ENCODE peak calls at places on chromosomes 11 and 22, in five cellular contexts. T, C, E, O and N are unnamed samples.
A peak's percentile ranks its signal among the peaks of the same experiment; 100 is the strongest.

GRCh38 chr22:27245056-27245455 is 556.5 kb downstream of the MN1 start:
- DNase-seq in T (no peak), C (no peak), E (no peak), O (no peak), N (no peak)

GRCh38 chr11:119148855-119149370 is at the start of gene ABCG4:
- DNase-seq in T (no peak), C (no peak), E (no peak), O (no peak), N (peak; percentile 33)

GRCh38 chr11:8442301-8442700 is 151.7 kb downstream of the STK33 start:
- DNase-seq in T (no peak), C (no peak), E (no peak), O (no peak), N (no peak)

GRCh38 chr11:44017443-44018126 is 30.2 kb upstream of the ACCSL start:
- DNase-seq in T (peak; percentile 5), C (no peak), E (peak; percentile 15), O (no peak), N (no peak)

GRCh38 chr11:26578998-26579635 is 7.1 kb upstream of the MUC15 start:
- DNase-seq in T (no peak), C (no peak), E (no peak), O (no peak), N (no peak)

GRCh38 chr22:44365196-44365802 is 52.5 kb upstream of the SHISAL1 start:
- DNase-seq in T (no peak), C (no peak), E (no peak), O (no peak), N (no peak)

GRCh38 chr22:20021196-20022181 is 579 bp downstream of the TANGO2 start:
- DNase-seq in T (no peak), C (peak; percentile 54), E (no peak), O (no peak), N (peak; percentile 78)

GRCh38 chr11:62565100-62565802 is 8.4 kb downstream of the EEF1G start:
- DNase-seq in T (no peak), C (no peak), E (no peak), O (no peak), N (no peak)

GRCh38 chr22:47053013-47053864 is 290.8 kb downstream of the TBC1D22A start:
- DNase-seq in T (no peak), C (no peak), E (no peak), O (no peak), N (no peak)

GRCh38 chr11:46055371-46055770 is 65.9 kb downstream of the PHF21A start:
- DNase-seq in T (no peak), C (peak; percentile 86), E (no peak), O (no peak), N (no peak)

GRCh38 chr11:111913997-111914396 is 1.5 kb downstream of the HSPB2 start:
- DNase-seq in T (peak; percentile 60), C (peak; percentile 76), E (no peak), O (peak; percentile 64), N (peak; percentile 58)

GRCh38 chr11:3905080-3905953 is 49.9 kb downstream of the STIM1 start:
- DNase-seq in T (no peak), C (peak; percentile 76), E (no peak), O (no peak), N (no peak)

GRCh38 chr22:46063861-46064235 is 86.5 kb upstream of the PPARA start:
- DNase-seq in T (no peak), C (no peak), E (peak; percentile 74), O (peak; percentile 27), N (peak; percentile 73)

GRCh38 chr11:8671242-8671641 is 11.2 kb downstream of the TRIM66 start:
- DNase-seq in T (no peak), C (peak; percentile 97), E (no peak), O (no peak), N (no peak)

GRCh38 chr11:123182101-123182500 is 12.9 kb downstream of the CLMP start:
- DNase-seq in T (no peak), C (no peak), E (no peak), O (no peak), N (no peak)
- H3K27ac ChIP-seq in T (no peak overlapping the region), C (peak overlapping the region; percentile 3), E (no peak overlapping the region), O (no peak overlapping the region), N (no peak overlapping the region)

GRCh38 chr11:64814712-64815187 is 4.4 kb upstream of the MEN1 start:
- DNase-seq in T (no peak), C (no peak), E (no peak), O (no peak), N (no peak)

GRCh38 chr11:64810891-64811272 is 531 bp upstream of the MEN1 start:
- DNase-seq in T (peak; percentile 49), C (no peak), E (no peak), O (no peak), N (no peak)

GRCh38 chr11:64809781-64810241 is 540 bp downstream of the MEN1 start:
- DNase-seq in T (no peak), C (no peak), E (no peak), O (no peak), N (peak; percentile 78)

GRCh38 chr11:64813826-64814225 is 3.5 kb upstream of the MEN1 start:
- DNase-seq in T (no peak), C (no peak), E (no peak), O (no peak), N (peak; percentile 45)

DNA sequence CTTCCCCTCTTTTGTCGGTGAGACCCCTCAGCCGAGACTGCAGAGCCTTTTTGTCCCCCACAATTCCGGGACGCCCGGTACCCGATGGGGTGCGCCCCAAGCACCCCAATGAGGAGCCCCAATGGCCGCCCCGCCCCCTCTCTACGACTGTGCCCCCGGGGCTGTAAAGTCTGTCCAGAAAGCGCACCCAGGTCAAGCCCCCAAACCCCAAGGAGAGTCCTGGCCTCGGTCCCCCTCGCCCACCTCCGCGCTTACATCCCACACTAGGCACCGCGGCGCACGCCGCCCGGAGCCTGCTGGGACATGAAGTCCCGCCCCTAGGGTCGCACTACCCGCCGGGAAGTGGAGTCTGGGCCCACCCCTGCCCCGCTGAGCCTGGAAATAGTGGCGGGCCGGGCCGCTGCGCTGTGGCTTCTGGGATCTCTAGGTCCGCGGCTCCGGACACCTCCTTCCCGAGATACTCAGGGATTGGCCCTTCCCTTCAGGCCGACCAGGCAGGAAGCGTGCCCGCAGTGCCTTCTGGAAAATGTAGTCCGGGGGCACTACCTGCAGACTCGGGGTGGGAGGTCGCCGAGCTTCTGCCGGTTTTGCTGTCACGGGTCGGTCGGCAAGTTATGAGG is at the start of gene MEN1:
- DNase-seq in T (peak; percentile 94), C (peak; percentile 93), E (peak; percentile 97), O (peak; percentile 93), N (peak; percentile 97)
- TF ChIP-seq POLR2A in T (peak; percentile 38), C (peak; percentile 75), E (no peak), O (peak; percentile 76), N (peak; percentile 41)

GRCh38 chr11:15852179-15852578 is 504.2 kb downstream of the SOX6 start:
- DNase-seq in T (no peak), C (peak; percentile 35), E (no peak), O (no peak), N (peak; percentile 26)
- TF ChIP-seq CTCF in T (no peak), C (peak; percentile 50), E (no peak), O (no peak), N (peak; percentile 38)

GRCh38 chr11:68370211-68371111 is 58.1 kb downstream of the LRP5 start:
- DNase-seq in T (no peak), C (no peak), E (no peak), O (no peak), N (no peak)
- H3K27ac ChIP-seq in T (no peak overlapping the region), C (no peak overlapping the region), E (peak overlapping the region; percentile 68), O (no peak overlapping the region), N (no peak overlapping the region)